ENCODE peak calls at places on chromosomes 4 and X, in nine cellular contexts. Z, A, W, I, R, L, K, C and N are unnamed samples.

GRCh38 chrX:17032351-17032750 is 85.9 kb downstream of the REPS2 start:
- DNase-seq in R (peak; percentile 26), L (no peak), I (no peak), Z (no peak), W (no peak), A (no peak), C (no peak), K (no peak), N (peak; percentile 54)

GRCh38 chrX:15163131-15163530 is 106.8 kb downstream of the ASB9 start:
- DNase-seq in W (no peak), L (no peak), A (no peak), R (no peak), I (no peak), K (no peak), Z (no peak), C (no peak), N (no peak)

GRCh38 chr4:148834804-148835598 is 392.8 kb upstream of the NR3C2 start:
- DNase-seq in L (no peak), K (no peak), C (peak; percentile 73), Z (no peak), I (no peak), W (no peak), R (no peak), A (no peak), N (peak; percentile 44)

GRCh38 chrX:14351889-14352288 is 177.4 kb upstream of the GLRA2 start:
- DNase-seq in I (peak; percentile 17), Z (peak; percentile 20), C (no peak), W (no peak), K (no peak), R (no peak), L (no peak), A (no peak), N (no peak)

GRCh38 chr4:173879286-173879908 is 349.4 kb upstream of the HAND2 start:
- DNase-seq in K (no peak), C (no peak), A (no peak), W (no peak), Z (no peak), L (no peak), R (no peak), I (no peak), N (no peak)

GRCh38 chrX:132041016-132041415 is 17.9 kb downstream of the STK26 start:
- DNase-seq in C (no peak), Z (no peak), L (no peak), K (no peak), A (no peak), W (no peak), R (no peak), I (no peak), N (peak; percentile 24)

GRCh38 chr4:142435599-142436235 is 410.4 kb downstream of the INPP4B start:
- DNase-seq in Z (peak; percentile 60), I (peak; percentile 17), K (no peak), C (peak; percentile 28), A (no peak), R (no peak), L (no peak), W (peak; percentile 11), N (peak; percentile 4)

GRCh38 chrX:118499295-118499694 is 3.7 kb downstream of the DOCK11 start:
- DNase-seq in Z (no peak), W (no peak), A (no peak), L (no peak), I (no peak), K (no peak), C (no peak), R (no peak), N (no peak)

GRCh38 chrX:18931972-18932371 is 51.9 kb downstream of the PHKA2 start:
- DNase-seq in A (no peak), L (no peak), Z (peak; percentile 3), K (no peak), C (no peak), R (no peak), W (peak; percentile 27), I (peak; percentile 14), N (peak; percentile 51)

GRCh38 chr4:72971572-72971971 is 97.9 kb downstream of the COX18 start:
- DNase-seq in I (no peak), C (no peak), L (no peak), R (no peak), Z (no peak), W (no peak), A (no peak), K (no peak), N (peak; percentile 86)

GRCh38 chr4:163878336-163879121 is 384.0 kb downstream of the TMA16 start:
- DNase-seq in R (no peak), I (no peak), C (no peak), Z (no peak), K (no peak), L (no peak), A (no peak), W (no peak), N (no peak)

GRCh38 chr4:173275150-173275549 is 59.0 kb downstream of the HMGB2 start:
- DNase-seq in Z (no peak), A (no peak), I (no peak), R (no peak), C (no peak), W (no peak), L (no peak), K (no peak), N (no peak)

GRCh38 chrX:103175944-103176753 is 38.8 kb upstream of the BEX4 start:
- DNase-seq in W (peak; percentile 77), R (peak; percentile 2), L (peak; percentile 15), I (peak; percentile 39), C (peak; percentile 50), Z (no peak), K (no peak), A (peak; percentile 29), N (peak; percentile 67)

GRCh38 chr4:162837679-162838078 is 329.0 kb downstream of the NAF1 start:
- DNase-seq in A (no peak), C (no peak), L (no peak), I (no peak), W (no peak), R (no peak), K (no peak), Z (no peak), N (peak; percentile 26)

DNA sequence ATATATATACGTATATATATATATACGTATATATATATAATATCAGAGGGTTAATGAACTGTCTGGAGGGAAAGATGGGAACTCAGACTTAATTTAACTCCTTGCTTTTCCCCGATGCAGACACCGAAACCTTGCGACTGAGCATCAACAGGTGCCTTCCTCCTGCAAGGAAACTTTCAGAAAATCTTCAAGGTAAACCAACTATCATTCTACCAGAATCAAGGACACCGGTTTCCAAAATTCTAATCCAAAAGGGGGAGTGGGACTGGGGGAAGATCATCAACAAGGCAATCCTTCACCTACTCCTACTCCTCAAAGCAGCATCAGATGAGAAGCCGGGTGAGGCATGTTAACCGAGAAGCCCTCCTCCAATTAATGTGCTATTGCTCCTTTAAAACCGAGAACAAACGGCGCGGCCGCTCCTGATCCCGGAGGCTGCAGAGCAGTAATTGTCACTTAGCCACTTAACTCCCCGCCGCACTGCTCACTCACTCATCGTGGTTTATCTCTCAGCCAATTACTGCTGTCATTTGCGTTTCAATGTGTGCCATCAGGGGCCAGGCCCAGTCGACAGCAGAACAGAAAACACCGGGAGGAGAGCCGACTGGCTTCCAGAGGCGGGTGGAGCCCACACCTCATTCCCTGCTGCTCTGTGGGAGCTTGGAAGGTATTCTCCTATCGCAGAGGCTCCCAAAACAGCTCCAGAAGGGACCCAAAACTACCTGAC is 61.7 kb downstream of the MAML3 start:
- DNase-seq in W (peak; percentile 65), Z (peak; percentile 60), L (no peak), K (peak; percentile 77), A (peak; percentile 27), I (peak; percentile 83), R (no peak), C (peak; percentile 54), N (no peak)
- H3K4me3 ChIP-seq in W (no peak overlapping the region), Z (no peak overlapping the region), L (no peak overlapping the region), K (peak overlapping the region; percentile 32), A (peak overlapping the region; percentile 62), I (peak overlapping the region; percentile 21), R (peak overlapping the region; percentile 65), C (peak overlapping the region; percentile 41), N (peak overlapping the region; percentile 49)

GRCh38 chr4:113293043-113293560 is 243.6 kb downstream of the ANK2 start:
- DNase-seq in I (no peak), C (no peak), Z (no peak), W (no peak), R (no peak), K (no peak), A (peak; percentile 18), L (no peak), N (peak; percentile 70)
- H3K4me3 ChIP-seq in I (peak overlapping the region; percentile 43), C (peak overlapping the region; percentile 32), Z (no peak overlapping the region), W (no peak overlapping the region), R (peak overlapping the region; percentile 70), K (peak overlapping the region; percentile 34), A (peak overlapping the region; percentile 29), L (no peak overlapping the region), N (peak overlapping the region; percentile 2)

DNA sequence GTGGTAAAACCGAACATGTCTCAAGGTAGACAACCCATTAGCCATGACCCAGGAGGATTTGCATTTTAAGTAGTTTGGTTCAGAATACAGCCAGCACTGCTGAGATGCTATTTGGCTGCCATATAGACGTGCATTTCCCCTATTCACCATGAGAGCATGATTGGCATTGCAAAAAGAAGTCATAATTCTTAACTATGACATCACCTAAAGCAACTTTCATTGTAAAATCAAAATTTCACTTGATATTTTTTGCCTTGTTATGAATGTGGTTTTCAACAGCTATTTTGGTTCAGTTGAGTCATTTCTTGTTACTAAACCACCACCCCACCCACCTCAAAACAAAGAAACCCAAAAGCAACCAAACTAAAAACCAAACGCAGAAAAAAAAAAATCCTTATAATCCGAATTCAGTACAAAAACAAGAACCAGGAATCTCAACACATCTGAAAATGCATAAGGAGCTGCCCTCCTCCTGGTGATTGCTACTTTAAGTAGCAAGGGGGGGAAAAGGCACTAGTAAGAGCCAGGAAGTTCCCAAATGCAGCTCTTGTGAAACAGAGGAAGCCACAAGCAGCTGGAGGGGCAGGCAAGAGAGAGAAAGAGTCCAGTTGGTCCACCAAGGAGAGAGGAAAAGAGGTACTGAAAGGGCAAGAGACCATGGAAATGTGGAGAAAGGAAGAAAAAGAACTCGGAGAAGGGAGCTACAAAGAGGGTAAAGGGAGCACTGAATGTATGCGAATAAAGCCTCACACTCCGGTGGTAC is 3.1 kb downstream of the SLITRK4 start:
- DNase-seq in L (no peak), I (no peak), R (no peak), W (no peak), Z (no peak), A (no peak), C (no peak), K (no peak), N (no peak)
- H3K4me3 ChIP-seq in L (no peak overlapping the region), I (no peak overlapping the region), R (peak overlapping the region; percentile 73), W (no peak overlapping the region), Z (peak overlapping the region; percentile 45), A (peak overlapping the region; percentile 64), C (no peak overlapping the region), K (no peak overlapping the region), N (no peak overlapping the region)

DNA sequence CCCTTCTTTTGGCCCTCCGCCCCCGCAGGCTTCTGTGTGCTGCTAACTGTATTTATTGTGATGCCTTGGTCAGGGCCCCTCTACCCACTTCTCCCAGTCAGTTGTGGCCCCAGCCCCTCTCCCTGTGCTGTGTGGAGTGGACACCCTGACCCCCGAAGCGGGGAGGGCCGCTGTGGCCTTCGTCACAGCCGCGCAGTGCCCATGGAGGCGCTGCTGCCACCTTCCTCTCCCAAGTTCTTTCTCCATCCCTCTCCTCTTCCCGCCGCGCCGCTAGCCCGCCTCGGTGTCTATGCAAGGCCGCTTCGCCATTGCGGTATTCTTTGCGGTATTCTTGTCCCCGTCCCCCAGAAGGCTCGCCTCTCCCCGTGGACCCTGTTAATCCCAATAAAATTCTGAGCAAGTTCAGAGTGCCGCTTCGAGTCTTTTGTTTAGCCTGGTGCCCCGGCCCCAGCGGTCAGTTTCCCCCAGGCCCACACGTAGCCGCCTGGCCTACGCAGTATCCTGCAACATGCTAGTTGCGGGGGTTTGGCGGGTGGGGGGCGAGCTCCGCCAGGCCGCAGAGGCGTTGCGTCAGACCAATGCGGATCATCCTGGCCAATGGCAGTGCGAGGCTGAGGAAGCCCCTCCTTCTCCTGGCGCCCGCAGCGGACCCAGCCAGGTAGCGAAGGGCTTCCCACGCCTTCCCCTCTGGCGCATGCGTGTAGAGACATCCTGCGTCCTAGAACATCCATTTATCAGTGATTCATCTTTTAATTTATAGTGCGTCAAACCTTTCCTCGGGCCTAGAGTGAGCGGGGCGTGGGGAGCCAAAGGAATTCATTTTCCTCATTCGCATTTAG is 5.6 kb upstream of the KANTR start:
- DNase-seq in I (no peak), W (peak; percentile 75), R (no peak), L (peak; percentile 68), A (peak; percentile 83), Z (no peak), C (peak; percentile 84), K (peak; percentile 89), N (peak; percentile 87)
- H3K4me3 ChIP-seq in I (no peak overlapping the region), W (no peak overlapping the region), R (peak overlapping the region; percentile 77), L (peak overlapping the region; percentile 44), A (peak overlapping the region; percentile 62), Z (no peak overlapping the region), C (peak overlapping the region; percentile 47), K (peak overlapping the region; percentile 40), N (peak overlapping the region; percentile 51)